ENCODE peak calls at places on chromosomes 1 and 21, in seven cellular contexts. I is amniotic stem cell; M is small intestine; O is activated naive CD8-positive, alpha-beta T cell treated with anti-CD3 and anti-CD28 coated beads, Interleukin-2, amount 10 ng/mL, durations not matched to agents 7 days and 5 days; W is HT1080; L is M059J; E is EL. X is an unnamed sample.

GRCh38 chr1:39104158-39105060 is 78.3 kb downstream of the NDUFS5 start:
- DNase-seq in E (peak; percentile 54), W (peak; percentile 35), L (peak; percentile 64), O (no peak), I (no peak), M (peak; percentile 29), X (no peak)

GRCh38 chr1:208604295-208604694 is 360.1 kb upstream of the PLXNA2 start:
- DNase-seq in I (no peak), O (no peak), M (no peak), W (peak; percentile 92), L (peak; percentile 88), E (peak; percentile 23), X (peak; percentile 36)

GRCh38 chr1:174077755-174078490 is 55.8 kb upstream of the RC3H1 start:
- DNase-seq in E (no peak), I (no peak), O (no peak), M (peak; percentile 2), W (no peak), L (peak; percentile 16), X (no peak)

GRCh38 chr1:26799479-26800133 is 11.9 kb downstream of the PIGV start:
- DNase-seq in I (no peak), E (peak; percentile 81), L (peak; percentile 93), W (peak; percentile 69), O (no peak), M (no peak), X (peak; percentile 58)

GRCh38 chr1:156080598-156081173 is 1.6 kb downstream of the MEX3A start:
- DNase-seq in E (no peak), O (no peak), L (no peak), I (no peak), W (no peak), M (no peak), X (no peak)

GRCh38 chr1:202150187-202150586 is 5.7 kb upstream of the ARL8A start:
- DNase-seq in I (no peak), O (no peak), M (no peak), W (no peak), E (no peak), L (no peak), X (no peak)

GRCh38 chr1:1013922-1014617 is 773 bp downstream of the ISG15 start:
- DNase-seq in W (no peak), L (no peak), I (no peak), M (no peak), E (peak; percentile 56), O (peak; percentile 54), X (no peak)

GRCh38 chr1:59703918-59704378 is 110.8 kb upstream of the HOOK1 start:
- DNase-seq in I (no peak), O (no peak), L (no peak), W (no peak), E (peak; percentile 23), M (no peak), X (no peak)

GRCh38 chr21:40947713-40948112 is 100.8 kb upstream of the DSCAM start:
- DNase-seq in O (no peak), I (no peak), L (no peak), E (no peak), W (no peak), M (no peak), X (no peak)

GRCh38 chr1:2208309-2209239 is 14.0 kb upstream of the FAAP20 start:
- DNase-seq in L (peak; percentile 95), W (peak; percentile 81), E (peak; percentile 95), I (peak; percentile 93), O (no peak), M (no peak), X (peak; percentile 91)

GRCh38 chr1:209500993-209501392 is 82.5 kb upstream of the CAMK1G start:
- DNase-seq in E (no peak), L (no peak), O (no peak), M (no peak), I (no peak), W (no peak), X (no peak)

GRCh38 chr1:234315091-234315541 is 58.1 kb upstream of the COA6 start:
- DNase-seq in W (peak; percentile 87), E (peak; percentile 72), L (peak; percentile 80), M (peak; percentile 17), O (no peak), I (peak; percentile 13), X (peak; percentile 48)

GRCh38 chr1:3672231-3672970 is 20.1 kb downstream of the TP73 start:
- DNase-seq in M (no peak), W (no peak), L (no peak), O (no peak), I (no peak), E (no peak), X (no peak)

GRCh38 chr1:226973371-226973897 is 33.3 kb downstream of the COQ8A start:
- DNase-seq in O (no peak), M (no peak), L (no peak), E (no peak), W (no peak), I (no peak), X (no peak)

GRCh38 chr21:17463441-17463840 is 49.4 kb upstream of the CXADR start:
- DNase-seq in E (peak; percentile 82), M (no peak), I (peak; percentile 86), W (peak; percentile 29), L (peak; percentile 75), O (no peak), X (peak; percentile 88)

GRCh38 chr1:56477164-56478111 is 101.9 kb downstream of the PLPP3 start:
- DNase-seq in E (peak; percentile 57), O (no peak), L (peak; percentile 28), M (no peak), W (no peak), I (no peak), X (no peak)

GRCh38 chr1:112877741-112878140 is 78.3 kb downstream of the SLC16A1 start:
- DNase-seq in L (peak; percentile 68), M (no peak), E (no peak), I (no peak), O (no peak), W (no peak), X (no peak)

GRCh38 chr1:21468597-21468996 is 28.7 kb downstream of the NBPF3 start:
- DNase-seq in O (no peak), L (no peak), E (peak; percentile 46), W (no peak), I (no peak), M (peak; percentile 9), X (peak; percentile 28)

GRCh38 chr1:171898956-171899355 is 57.7 kb downstream of the DNM3 start:
- DNase-seq in E (no peak), I (no peak), O (no peak), M (no peak), W (no peak), L (no peak), X (no peak)

GRCh38 chr1:85027242-85027983 is 20.9 kb downstream of the MCOLN3 start:
- DNase-seq in I (no peak), L (peak; percentile 34), E (no peak), W (no peak), O (no peak), M (no peak), X (peak; percentile 1)

GRCh38 chr1:29647581-29647980 is 411.3 kb downstream of the PTPRU start:
- DNase-seq in M (no peak), L (no peak), I (no peak), W (no peak), O (no peak), E (no peak), X (no peak)

GRCh38 chr21:38590449-38590848 is 92.2 kb upstream of the ERG start:
- DNase-seq in I (no peak), L (no peak), W (no peak), E (no peak), M (no peak), O (no peak), X (no peak)

GRCh38 chr1:204692320-204692851 is 6.8 kb upstream of the LRRN2 start:
- DNase-seq in W (no peak), I (no peak), M (no peak), L (no peak), O (no peak), E (no peak), X (no peak)

GRCh38 chr1:236948996-236949395 is 55.2 kb downstream of the MT1HL1 start:
- DNase-seq in W (no peak), I (no peak), L (no peak), O (no peak), E (no peak), M (no peak), X (no peak)

GRCh38 chr1:71857862-71858261 is 424.5 kb downstream of the NEGR1 start:
- DNase-seq in O (no peak), E (no peak), M (no peak), L (no peak), I (no peak), W (no peak), X (no peak)